ENCODE peak calls at places on chromosomes 3 and 15, in five cellular contexts. Z is HepG2, E is upper lobe of left lung, I is GM12878, Y is K562. B is an unnamed sample.

GRCh38 chr15:99630607-99631131 is 64.9 kb downstream of the MEF2A start:
- ATAC-seq in Y (no peak), E (no peak), I (peak), Z (no peak), B (no peak)

GRCh38 chr3:34534013-34534412 is 735.6 kb downstream of the PDCD6IP start:
- ATAC-seq in Y (no peak), Z (no peak), I (no peak), E (no peak), B (no peak)

GRCh38 chr3:129314757-129315385 is 36.2 kb downstream of the HMCES start:
- ATAC-seq in Z (peak), Y (peak), E (peak), I (peak), B (peak)

GRCh38 chr3:64345351-64345750 is 120.1 kb upstream of the PRICKLE2 start:
- ATAC-seq in Z (no peak), I (no peak), Y (no peak), E (peak), B (peak)

GRCh38 chr15:59611277-59612260 is at the start of gene GCNT3:
- ATAC-seq in I (no peak), Z (peak), Y (no peak), E (no peak), B (no peak)

GRCh38 chr15:101148881-101149664 is 102.8 kb downstream of the CHSY1 start:
- ATAC-seq in Y (peak), I (peak), E (no peak), Z (peak), B (no peak)

GRCh38 chr15:65653781-65654521 is 32.2 kb downstream of the SLC24A1 start:
- ATAC-seq in I (no peak), Y (no peak), E (no peak), Z (no peak), B (no peak)

GRCh38 chr3:68874551-68875348 is 57.6 kb downstream of the TAFA4 start:
- ATAC-seq in Z (no peak), I (peak), Y (no peak), E (no peak), B (no peak)

GRCh38 chr3:192260611-192261010 is 466.7 kb downstream of the FGF12 start:
- ATAC-seq in I (no peak), Z (no peak), Y (no peak), E (no peak), B (no peak)

GRCh38 chr3:53592862-53593261 is 98.5 kb downstream of the CACNA1D start:
- ATAC-seq in Z (no peak), E (no peak), I (peak), Y (no peak), B (no peak)

GRCh38 chr15:71782447-71783165 is 27.7 kb upstream of the NR2E3 start:
- ATAC-seq in Y (no peak), E (no peak), Z (no peak), I (no peak), B (no peak)

GRCh38 chr3:78887608-78888011 is 880.2 kb downstream of the ROBO1 start:
- ATAC-seq in E (no peak), Y (no peak), I (peak), Z (no peak), B (no peak)

GRCh38 chr15:83682476-83683162 is 28.7 kb downstream of the ADAMTSL3 start:
- ATAC-seq in E (no peak), Y (no peak), Z (no peak), I (no peak), B (no peak)

GRCh38 chr3:57434041-57434440 is 110.1 kb downstream of the DNAH12 start:
- ATAC-seq in E (no peak), Z (peak), Y (no peak), I (peak), B (no peak)

GRCh38 chr3:175410251-175410650 is 551.1 kb downstream of the NAALADL2 start:
- ATAC-seq in Z (no peak), I (no peak), Y (no peak), E (no peak), B (no peak)

GRCh38 chr15:95446854-95447253 is 883.6 kb upstream of the NR2F2 start:
- ATAC-seq in E (no peak), Z (no peak), I (peak), Y (no peak), B (no peak)

GRCh38 chr3:16380421-16380820 is 115.4 kb downstream of the OXNAD1 start:
- ATAC-seq in Y (no peak), E (no peak), I (no peak), Z (no peak), B (no peak)

GRCh38 chr3:46884427-46884826 is 6.9 kb downstream of the PTH1R start:
- ATAC-seq in E (no peak), I (no peak), Z (peak), Y (no peak), B (no peak)

GRCh38 chr3:169528289-169528688 is 135.2 kb downstream of the MECOM start:
- ATAC-seq in E (no peak), I (no peak), Z (no peak), Y (no peak), B (no peak)

GRCh38 chr3:46092704-46093085 is 65.4 kb upstream of the XCR1 start:
- ATAC-seq in E (no peak), I (peak), Z (no peak), Y (no peak), B (no peak)

GRCh38 chr3:194235160-194235559 is 99.2 kb downstream of the HES1 start:
- ATAC-seq in E (no peak), I (no peak), Y (peak), Z (no peak), B (no peak)

GRCh38 chr3:171874251-171874679 is 31.1 kb downstream of the TMEM212 start:
- ATAC-seq in E (peak), Z (no peak), Y (no peak), I (no peak), B (peak)

GRCh38 chr3:43581343-43581742 is 40.5 kb downstream of the ANO10 start:
- ATAC-seq in Z (no peak), I (no peak), E (no peak), Y (peak), B (no peak)

GRCh38 chr3:122705379-122705778 is 24.7 kb downstream of the PARP14 start:
- ATAC-seq in I (no peak), Y (no peak), Z (no peak), E (no peak), B (no peak)

GRCh38 chr3:118987466-118987865 is 47.2 kb downstream of the IGSF11 start:
- ATAC-seq in E (no peak), Y (no peak), Z (no peak), I (no peak), B (peak)

GRCh38 chr3:79032686-79033318 is 735.0 kb downstream of the ROBO1 start:
- ATAC-seq in Z (peak), E (no peak), I (peak), Y (no peak), B (no peak)

GRCh38 chr3:10173926-10174435 is 9.3 kb downstream of the IRAK2 start:
- ATAC-seq in I (peak), Z (peak), Y (peak), E (peak), B (peak)

GRCh38 chr15:100559330-100559729 is 30.6 kb upstream of the CERS3 start:
- ATAC-seq in Z (no peak), E (peak), Y (no peak), I (no peak), B (peak)

GRCh38 chr3:128550471-128551126 is 57.6 kb upstream of the GATA2 start:
- ATAC-seq in I (no peak), Y (no peak), E (no peak), Z (no peak), B (no peak)

GRCh38 chr3:40877651-40878463 is 321.4 kb upstream of the CTNNB1 start:
- ATAC-seq in I (no peak), E (peak), Z (peak), Y (no peak), B (peak)

GRCh38 chr3:59426851-59427565 is 377.2 kb upstream of the CFAP20DC start:
- ATAC-seq in Z (no peak), E (no peak), Y (no peak), I (no peak), B (no peak)

GRCh38 chr15:98548172-98548971 is 100.0 kb upstream of the IGF1R start:
- ATAC-seq in Y (no peak), E (peak), Z (peak), I (no peak), B (peak)

GRCh38 chr15:99720533-99720932 is 12.7 kb downstream of the LYSMD4 start:
- ATAC-seq in I (no peak), Z (no peak), Y (no peak), E (no peak), B (no peak)

GRCh38 chr3:182138388-182138787 is 426.7 kb downstream of the SOX2 start:
- ATAC-seq in Z (no peak), E (no peak), I (no peak), Y (no peak), B (no peak)

GRCh38 chr3:182143903-182144302 is 432.2 kb downstream of the SOX2 start:
- ATAC-seq in E (no peak), Z (no peak), I (no peak), Y (no peak), B (no peak)

GRCh38 chr3:182148360-182148759 is 436.6 kb downstream of the SOX2 start:
- ATAC-seq in E (no peak), Y (no peak), I (no peak), Z (no peak), B (no peak)

GRCh38 chr3:182139627-182140357 is 428.1 kb downstream of the SOX2 start:
- ATAC-seq in Z (no peak), E (no peak), I (no peak), Y (no peak), B (no peak)

GRCh38 chr3:182142928-182143327 is 431.2 kb downstream of the SOX2 start:
- ATAC-seq in E (no peak), Z (no peak), Y (no peak), I (no peak), B (no peak)
- H3K4me3 ChIP-seq in E (no peak), Z (no peak), Y (no peak), I (no peak), B (no peak)

DNA sequence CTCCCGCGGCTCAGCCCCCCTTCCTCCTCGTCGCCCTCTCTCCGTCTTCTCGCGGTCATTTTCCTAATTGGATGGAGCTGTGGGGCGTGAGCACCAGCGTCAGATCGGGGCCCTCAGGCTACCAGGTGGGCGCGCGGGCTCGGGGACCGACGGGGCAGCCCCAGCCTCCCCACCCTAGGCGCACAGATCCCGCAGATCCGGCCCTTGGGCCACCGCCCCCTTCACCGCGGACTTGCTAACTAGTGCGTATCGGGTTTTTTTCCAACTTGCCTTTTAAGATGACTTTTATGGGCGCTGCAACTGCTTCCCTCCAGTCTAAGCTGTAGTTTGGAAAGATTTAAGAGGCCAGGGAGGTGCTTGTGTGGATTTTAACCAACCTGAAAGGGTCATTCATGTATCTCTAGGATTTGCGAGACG is 1.3 kb downstream of the ZNF710 start:
- ATAC-seq in E (no peak), Y (peak), I (peak), Z (peak), B (peak)
- TF ChIP-seq POLR2AphosphoS5 in E (peak), Y (no peak), I (no peak), Z (peak), B (no peak)

GRCh38 chr15:68608206-68608843 is 29.5 kb downstream of the CORO2B start:
- ATAC-seq in E (peak), Y (no peak), I (no peak), Z (no peak), B (peak)
- TF ChIP-seq EP300 in E (peak), Y (no peak), I (no peak), Z (no peak), B (no peak)

DNA sequence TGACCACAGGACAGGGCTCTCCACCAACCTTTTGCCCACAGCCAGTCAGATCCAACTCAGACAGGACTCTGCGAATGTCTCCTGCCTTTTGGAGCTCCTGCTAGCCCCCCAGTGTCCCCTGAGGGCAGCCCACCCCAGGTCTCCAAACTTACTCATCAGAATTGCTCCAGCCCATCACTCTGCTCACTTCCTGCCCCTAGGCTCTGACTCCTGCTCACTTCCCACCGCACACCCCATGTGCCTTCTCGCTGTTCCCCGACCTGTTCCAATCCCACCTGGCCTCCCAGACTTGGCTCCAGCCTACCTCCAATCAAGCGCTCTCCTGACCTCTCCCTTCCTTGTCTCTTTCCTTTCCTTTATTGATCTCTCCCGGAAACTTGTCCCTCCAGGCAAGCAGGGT is 5.9 kb upstream of the STRA6 start:
- ATAC-seq in Z (peak), E (no peak), I (no peak), Y (no peak), B (no peak)
- H3K4me3 ChIP-seq in Z (no peak), E (no peak), I (no peak), Y (no peak), B (no peak)

GRCh38 chr3:139299261-139300132 is 44.3 kb upstream of the MRPS22 start:
- ATAC-seq in I (no peak), E (no peak), Y (peak), Z (peak), B (no peak)
- TF ChIP-seq POLR2AphosphoS5 in I (no peak), E (no peak), Y (peak), Z (no peak), B (no peak)

DNA sequence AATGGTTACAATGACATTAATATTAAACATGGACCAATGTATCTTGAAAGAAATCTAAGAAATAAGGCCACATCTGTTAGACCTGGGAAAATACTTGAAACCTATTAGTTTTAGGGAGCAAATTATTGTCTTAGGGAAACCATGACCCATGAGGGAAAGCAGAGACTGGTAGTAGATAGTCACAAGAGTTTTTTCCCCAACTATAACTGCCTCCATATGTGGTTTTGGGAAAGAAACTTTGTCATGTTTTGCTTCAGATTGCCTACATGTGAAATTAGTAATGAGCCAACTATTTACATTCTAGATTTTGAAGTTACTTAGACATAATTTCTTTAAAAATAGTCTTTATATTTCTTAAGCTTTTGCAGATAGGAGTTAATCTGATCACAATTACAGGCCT is 474.9 kb downstream of the ROBO2 start:
- ATAC-seq in Y (no peak), Z (no peak), E (no peak), I (no peak), B (no peak)
- TF ChIP-seq EP300 in Y (no peak), Z (no peak), E (no peak), I (no peak), B (no peak)

DNA sequence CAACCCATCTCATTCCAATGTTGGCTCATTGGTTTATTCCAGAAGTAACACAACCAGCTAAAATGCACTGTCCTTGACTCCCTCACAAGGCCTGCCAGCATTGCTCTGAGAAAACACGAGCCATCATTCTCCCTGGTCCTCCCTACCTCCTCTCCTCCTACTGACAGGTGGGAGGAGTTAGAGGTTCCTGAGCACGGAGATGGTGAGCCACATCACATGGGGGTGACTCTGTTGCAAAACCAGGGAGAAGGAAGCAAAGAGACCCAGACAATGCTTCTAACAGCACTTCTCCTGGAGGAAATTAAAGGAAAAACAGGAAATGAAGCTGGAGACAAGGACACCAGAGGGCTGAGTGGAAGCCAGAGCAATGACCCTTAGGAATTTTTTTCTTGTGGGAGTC is 667.4 kb downstream of the NTRK3 start:
- ATAC-seq in Y (no peak), E (no peak), I (no peak), Z (no peak), B (no peak)
- H3K4me3 ChIP-seq in Y (no peak), E (no peak), I (no peak), Z (no peak), B (no peak)

GRCh38 chr15:86231864-86232801 is 152.5 kb downstream of the AGBL1 start:
- ATAC-seq in I (peak), Y (no peak), Z (peak), E (no peak), B (no peak)
- TF ChIP-seq POLR2AphosphoS5 in I (no peak), Y (no peak), Z (no peak), E (no peak), B (no peak)

GRCh38 chr3:181613191-181613590 is 98.5 kb upstream of the SOX2 start:
- ATAC-seq in E (no peak), Y (no peak), I (no peak), Z (no peak), B (no peak)
- TF ChIP-seq EP300 in E (no peak), Y (no peak), I (no peak), Z (no peak), B (no peak)

B was measured in gastroesophageal sphincter.